ENCODE peak calls at places on chromosome 21, in five cellular contexts. One of them, this sample, is unnamed.
A peak's percentile ranks its signal among the peaks of the same experiment; 100 is the strongest.

GRCh38 chr21:28454978-28455600 is 537.6 kb downstream of the LTN1 start:
- DNase-seq in mammary epithelial cell: no peak
- DNase-seq in left ventricle myocardium inferior: no peak
- DNase-seq in mesothelial cell of epicardium: no peak
- DNase-seq in kidney: no peak
- DNase-seq in this sample: no peak

GRCh38 chr21:14491269-14491681 is 54.8 kb downstream of the SAMSN1 start:
- DNase-seq in mammary epithelial cell: no peak
- DNase-seq in left ventricle myocardium inferior: no peak
- DNase-seq in mesothelial cell of epicardium: no peak
- DNase-seq in kidney: no peak
- DNase-seq in this sample: no peak

GRCh38 chr21:33948096-33948950 is 32.7 kb upstream of the ATP5PO start:
- DNase-seq in mammary epithelial cell: no peak
- DNase-seq in left ventricle myocardium inferior: peak; percentile 31
- DNase-seq in mesothelial cell of epicardium: no peak
- DNase-seq in kidney: peak; percentile 91
- DNase-seq in this sample: peak; percentile 82

GRCh38 chr21:45939521-45940045 is 42.0 kb upstream of the COL6A1 start:
- DNase-seq in mammary epithelial cell: no peak
- DNase-seq in left ventricle myocardium inferior: no peak
- DNase-seq in mesothelial cell of epicardium: no peak
- DNase-seq in kidney: no peak
- DNase-seq in this sample: no peak

GRCh38 chr21:28207776-28208175 is 784.9 kb downstream of the LTN1 start:
- DNase-seq in mammary epithelial cell: no peak
- DNase-seq in left ventricle myocardium inferior: no peak
- DNase-seq in mesothelial cell of epicardium: no peak
- DNase-seq in kidney: no peak
- DNase-seq in this sample: no peak

GRCh38 chr21:33261635-33262034 is 4.5 kb upstream of the IL10RB start:
- DNase-seq in mammary epithelial cell: no peak
- DNase-seq in left ventricle myocardium inferior: no peak
- DNase-seq in mesothelial cell of epicardium: no peak
- DNase-seq in kidney: no peak
- DNase-seq in this sample: peak; percentile 23

GRCh38 chr21:26966360-26966977 is 419 bp downstream of the ADAMTS5 start:
- DNase-seq in mammary epithelial cell: no peak
- DNase-seq in left ventricle myocardium inferior: no peak
- DNase-seq in mesothelial cell of epicardium: peak; percentile 42
- DNase-seq in kidney: peak; percentile 67
- DNase-seq in this sample: no peak

GRCh38 chr21:36818051-36818450 is 119.1 kb downstream of the SIM2 start:
- DNase-seq in mammary epithelial cell: no peak
- DNase-seq in left ventricle myocardium inferior: no peak
- DNase-seq in mesothelial cell of epicardium: no peak
- DNase-seq in kidney: no peak
- DNase-seq in this sample: no peak

GRCh38 chr21:16605588-16605987 is 875.8 kb downstream of the USP25 start:
- DNase-seq in mammary epithelial cell: no peak
- DNase-seq in left ventricle myocardium inferior: no peak
- DNase-seq in mesothelial cell of epicardium: no peak
- DNase-seq in kidney: no peak
- DNase-seq in this sample: no peak

GRCh38 chr21:25986928-25987327 is 183.6 kb downstream of the APP start:
- DNase-seq in mammary epithelial cell: no peak
- DNase-seq in left ventricle myocardium inferior: no peak
- DNase-seq in mesothelial cell of epicardium: no peak
- DNase-seq in kidney: no peak
- DNase-seq in this sample: no peak

GRCh38 chr21:31236528-31236927 is 107.5 kb downstream of the TIAM1 start:
- DNase-seq in mammary epithelial cell: peak; percentile 75
- DNase-seq in left ventricle myocardium inferior: no peak
- DNase-seq in mesothelial cell of epicardium: no peak
- DNase-seq in kidney: no peak
- DNase-seq in this sample: no peak

GRCh38 chr21:35037384-35038105 is 11.6 kb downstream of the RUNX1 start:
- DNase-seq in mammary epithelial cell: no peak
- DNase-seq in left ventricle myocardium inferior: no peak
- DNase-seq in mesothelial cell of epicardium: no peak
- DNase-seq in kidney: no peak
- DNase-seq in this sample: no peak

GRCh38 chr21:45418301-45419071 is 13.5 kb downstream of the COL18A1 start:
- DNase-seq in mammary epithelial cell: no peak
- DNase-seq in left ventricle myocardium inferior: peak; percentile 12
- DNase-seq in mesothelial cell of epicardium: no peak
- DNase-seq in kidney: peak; percentile 75
- DNase-seq in this sample: no peak

DNA sequence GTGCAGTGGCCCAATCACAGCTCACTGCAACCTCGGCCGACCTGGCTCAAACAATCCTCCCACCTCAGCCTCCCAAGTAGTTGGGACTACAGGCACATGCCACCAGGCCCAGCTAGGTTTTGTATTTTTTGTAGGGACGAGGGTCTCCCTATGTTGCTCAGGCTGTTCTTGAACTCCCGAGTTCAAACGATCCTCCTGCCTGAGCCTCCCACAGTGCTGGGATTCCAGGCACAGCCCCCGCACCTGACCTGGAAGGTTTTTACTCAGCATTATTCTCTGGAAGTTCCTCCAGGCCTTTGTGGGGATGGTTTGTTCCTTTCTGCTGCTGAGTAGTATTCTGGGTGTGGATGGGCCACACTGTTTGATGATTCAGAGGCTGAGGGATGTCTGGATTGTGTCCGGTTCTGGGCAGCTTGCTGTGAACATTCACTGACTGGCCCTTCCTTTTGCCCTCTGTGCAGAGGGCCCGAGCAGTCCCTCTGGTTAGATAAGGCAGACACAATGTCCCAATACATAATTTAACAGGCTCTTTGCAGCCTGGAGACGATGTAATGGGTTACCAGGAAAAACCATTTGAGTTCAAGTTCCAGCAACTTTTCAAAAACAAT is 6.0 kb upstream of the TRAPPC10 start:
- DNase-seq in mammary epithelial cell: peak; percentile 88
- DNase-seq in left ventricle myocardium inferior: no peak
- DNase-seq in mesothelial cell of epicardium: no peak
- DNase-seq in kidney: no peak
- DNase-seq in this sample: no peak
- TF ChIP-seq CTCF in mammary epithelial cell: no peak
- TF ChIP-seq CTCF in left ventricle myocardium inferior: no peak
- TF ChIP-seq CTCF in mesothelial cell of epicardium: no peak
- TF ChIP-seq CTCF in kidney: no peak
- TF ChIP-seq CTCF in this sample: no peak

DNA sequence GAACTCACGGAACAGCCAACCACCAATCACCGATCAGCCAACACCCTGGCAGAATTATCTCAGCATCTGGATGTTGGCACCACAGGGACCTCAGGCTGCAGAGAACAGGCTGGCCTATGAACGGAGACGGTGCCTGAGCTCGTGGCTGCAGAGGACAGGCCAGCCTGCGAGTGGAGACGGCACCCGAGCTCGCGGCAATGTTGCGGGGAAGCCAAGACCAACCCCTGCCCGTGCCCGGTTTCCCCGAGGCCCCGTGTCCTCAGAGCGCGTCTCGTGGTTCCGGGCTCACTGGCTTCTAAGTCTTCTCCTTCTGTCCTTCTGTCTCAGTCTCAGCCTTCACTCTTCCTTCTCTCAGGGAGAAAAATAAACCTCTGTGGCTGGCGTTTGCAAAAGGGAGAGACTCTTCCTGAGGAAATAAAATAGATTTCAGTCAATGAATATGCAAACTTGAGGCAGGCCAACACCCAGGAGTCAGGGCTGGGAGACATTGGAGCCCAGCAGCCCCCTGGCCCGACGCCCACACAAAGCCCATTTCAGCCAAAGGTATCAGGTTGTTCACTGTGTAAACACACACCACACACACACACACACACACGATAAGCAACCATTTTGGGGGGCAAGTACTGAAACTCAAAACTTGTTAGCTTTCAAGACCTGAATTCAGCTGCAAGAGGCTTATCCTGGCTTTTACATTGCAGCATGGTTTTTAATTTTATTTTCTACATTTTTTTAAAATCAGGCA is 67.7 kb downstream of the SIK1 start:
- DNase-seq in mammary epithelial cell: no peak
- DNase-seq in left ventricle myocardium inferior: no peak
- DNase-seq in mesothelial cell of epicardium: no peak
- DNase-seq in kidney: no peak
- DNase-seq in this sample: no peak
- TF ChIP-seq CTCF in mammary epithelial cell: no peak
- TF ChIP-seq CTCF in left ventricle myocardium inferior: no peak
- TF ChIP-seq CTCF in mesothelial cell of epicardium: no peak
- TF ChIP-seq CTCF in kidney: no peak
- TF ChIP-seq CTCF in this sample: no peak

GRCh38 chr21:23127973-23128372 is 2129.8 kb downstream of the NCAM2 start:
- DNase-seq in mammary epithelial cell: no peak
- DNase-seq in left ventricle myocardium inferior: no peak
- DNase-seq in mesothelial cell of epicardium: no peak
- DNase-seq in kidney: no peak
- DNase-seq in this sample: no peak
- TF ChIP-seq CTCF in mammary epithelial cell: no peak
- TF ChIP-seq CTCF in left ventricle myocardium inferior: no peak
- TF ChIP-seq CTCF in mesothelial cell of epicardium: no peak
- TF ChIP-seq CTCF in kidney: no peak
- TF ChIP-seq CTCF in this sample: no peak

DNA sequence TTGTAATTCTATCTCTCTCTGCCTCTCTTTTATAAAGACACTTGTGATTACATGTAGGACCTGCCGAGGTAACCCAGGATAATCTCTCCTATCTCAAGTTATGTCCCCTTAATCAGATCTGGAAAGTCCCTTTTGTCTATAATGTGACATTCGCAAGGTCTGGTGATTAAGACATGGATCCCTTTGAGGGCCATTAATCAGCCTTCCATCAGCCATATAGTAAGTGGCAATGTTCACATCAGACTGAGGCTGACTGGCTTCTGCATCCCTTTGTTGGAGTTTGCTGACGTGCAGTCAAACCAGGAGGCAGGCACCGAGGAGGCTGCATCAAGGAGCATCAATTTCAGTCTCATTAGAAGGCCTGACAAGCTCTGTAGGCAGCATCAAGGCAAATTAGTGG is 209.6 kb downstream of the BACH1 start:
- DNase-seq in mammary epithelial cell: no peak
- DNase-seq in left ventricle myocardium inferior: no peak
- DNase-seq in mesothelial cell of epicardium: no peak
- DNase-seq in kidney: no peak
- DNase-seq in this sample: no peak
- TF ChIP-seq CTCF in mammary epithelial cell: no peak
- TF ChIP-seq CTCF in left ventricle myocardium inferior: no peak
- TF ChIP-seq CTCF in mesothelial cell of epicardium: no peak
- TF ChIP-seq CTCF in kidney: no peak
- TF ChIP-seq CTCF in this sample: no peak

GRCh38 chr21:41071410-41071809 is 96.5 kb upstream of the BACE2 start:
- DNase-seq in mammary epithelial cell: no peak
- DNase-seq in left ventricle myocardium inferior: no peak
- DNase-seq in mesothelial cell of epicardium: no peak
- DNase-seq in kidney: no peak
- DNase-seq in this sample: no peak
- TF ChIP-seq CTCF in mammary epithelial cell: peak; percentile 37
- TF ChIP-seq CTCF in left ventricle myocardium inferior: no peak
- TF ChIP-seq CTCF in mesothelial cell of epicardium: no peak
- TF ChIP-seq CTCF in kidney: no peak
- TF ChIP-seq CTCF in this sample: no peak